ENCODE peak calls at places on chromosomes 6 and 20, in seven cellular contexts. G, F, R, Z, L, N and W are unnamed samples.
A peak's percentile ranks its signal among the peaks of the same experiment; 100 is the strongest.

GRCh38 chr20:23118766-23119165 is 32.6 kb upstream of the CD93 start:
- DNase-seq in G (no peak), F (no peak), R (no peak), Z (no peak), L (no peak), N (no peak), W (no peak)

GRCh38 chr6:67131827-67132226 is 1424.8 kb upstream of the EYS start:
- DNase-seq in G (no peak), F (no peak), R (peak; percentile 53), Z (no peak), L (peak; percentile 18), N (peak; percentile 16), W (no peak)

GRCh38 chr6:9796827-9797226 is 618.0 kb downstream of the TFAP2A start:
- DNase-seq in G (no peak), F (no peak), R (no peak), Z (no peak), L (no peak), N (no peak), W (no peak)

GRCh38 chr20:31675828-31676533 is 38.3 kb downstream of the COX4I2 start:
- DNase-seq in G (peak; percentile 55), F (no peak), R (no peak), Z (peak; percentile 46), L (peak; percentile 71), N (no peak), W (no peak)

GRCh38 chr6:87754828-87755227 is 52.8 kb upstream of the AKIRIN2 start:
- DNase-seq in G (no peak), F (no peak), R (no peak), Z (no peak), L (no peak), N (no peak), W (no peak)

GRCh38 chr6:19410477-19410876 is 426.7 kb upstream of the ID4 start:
- DNase-seq in G (peak; percentile 89), F (no peak), R (no peak), Z (no peak), L (peak; percentile 79), N (no peak), W (no peak)

GRCh38 chr6:7150381-7151064 is 42.8 kb downstream of the RREB1 start:
- DNase-seq in G (no peak), F (peak; percentile 67), R (no peak), Z (no peak), L (no peak), N (peak; percentile 68), W (no peak)

GRCh38 chr6:133248241-133249001 is 7.3 kb downstream of the EYA4 start:
- DNase-seq in G (peak; percentile 69), F (no peak), R (no peak), Z (no peak), L (peak; percentile 31), N (no peak), W (no peak)

GRCh38 chr20:50690979-50691584 is at the start of gene RIPOR3:
- DNase-seq in G (no peak), F (peak; percentile 35), R (no peak), Z (peak; percentile 35), L (no peak), N (peak; percentile 59), W (peak; percentile 18)

GRCh38 chr20:17638835-17639407 is 43.1 kb downstream of the RRBP1 start:
- DNase-seq in G (no peak), F (no peak), R (no peak), Z (no peak), L (no peak), N (no peak), W (no peak)

GRCh38 chr6:147974376-147974775 is 368.3 kb upstream of the SASH1 start:
- DNase-seq in G (peak; percentile 64), F (no peak), R (peak; percentile 18), Z (no peak), L (peak; percentile 17), N (no peak), W (no peak)

GRCh38 chr6:1075880-1076279 is 236.0 kb upstream of the FOXQ1 start:
- DNase-seq in G (no peak), F (no peak), R (no peak), Z (no peak), L (no peak), N (no peak), W (no peak)

GRCh38 chr6:2841264-2842138 is at the start of gene SERPINB1:
- DNase-seq in G (peak; percentile 93), F (peak; percentile 90), R (no peak), Z (peak; percentile 74), L (peak; percentile 97), N (peak; percentile 93), W (peak; percentile 63)

GRCh38 chr6:31083742-31084354 is 28.5 kb downstream of the C6orf15 start:
- DNase-seq in G (peak; percentile 54), F (peak; percentile 65), R (no peak), Z (peak; percentile 64), L (peak; percentile 72), N (peak; percentile 79), W (peak; percentile 53)
- TF ChIP-seq CTCF in G (peak; percentile 47), F (peak; percentile 54), R (peak; percentile 9), Z (peak; percentile 46), L (peak; percentile 50), N (peak; percentile 59), W (peak; percentile 54)

DNA sequence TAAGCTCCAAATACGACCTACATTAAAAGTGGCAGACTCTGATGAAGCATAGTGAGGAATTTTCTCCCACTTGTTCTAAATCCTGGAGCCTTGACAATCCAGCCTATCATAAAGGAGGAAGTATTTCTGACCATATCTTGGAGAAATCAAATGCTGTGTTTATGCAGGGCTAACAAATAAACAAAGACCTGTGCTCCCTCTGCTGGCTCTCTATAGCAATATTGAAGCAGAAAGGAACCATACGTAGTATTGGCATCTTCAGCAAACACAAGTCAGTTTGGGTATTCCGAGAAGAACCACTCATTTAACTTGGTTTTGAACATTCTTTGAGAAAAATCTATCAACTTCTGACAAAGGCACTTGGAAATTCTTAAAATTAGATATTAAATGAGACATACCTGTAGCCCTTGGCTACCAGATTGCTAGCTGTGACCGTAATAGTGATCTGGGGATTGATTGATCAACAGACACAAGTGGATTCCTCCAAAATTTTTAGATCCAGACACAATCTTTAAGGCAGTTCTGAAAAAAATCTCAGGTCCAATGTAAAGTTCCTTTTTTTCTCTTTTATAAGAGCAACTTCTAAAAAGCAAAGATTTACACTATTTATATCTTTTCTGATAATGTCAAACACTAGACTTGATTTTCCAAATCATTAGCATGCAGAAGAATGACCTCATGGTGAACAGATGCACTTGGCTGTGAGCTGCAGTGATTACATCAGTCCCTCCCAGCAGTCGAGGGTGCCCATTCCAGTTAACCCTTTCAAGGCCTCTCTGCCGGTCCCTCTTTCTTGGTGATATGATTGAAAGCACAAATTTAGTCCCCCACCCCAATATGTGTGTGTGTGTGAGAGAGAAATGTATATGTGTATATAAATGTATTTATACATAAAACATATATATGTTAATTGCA is 40.2 kb downstream of the INSM1 start:
- DNase-seq in G (peak; percentile 2), F (no peak), R (peak; percentile 11), Z (no peak), L (peak; percentile 9), N (peak; percentile 18), W (no peak)
- TF ChIP-seq CTCF in G (no peak), F (no peak), R (peak; percentile 26), Z (peak; percentile 20), L (peak; percentile 27), N (peak; percentile 55), W (peak; percentile 50)

DNA sequence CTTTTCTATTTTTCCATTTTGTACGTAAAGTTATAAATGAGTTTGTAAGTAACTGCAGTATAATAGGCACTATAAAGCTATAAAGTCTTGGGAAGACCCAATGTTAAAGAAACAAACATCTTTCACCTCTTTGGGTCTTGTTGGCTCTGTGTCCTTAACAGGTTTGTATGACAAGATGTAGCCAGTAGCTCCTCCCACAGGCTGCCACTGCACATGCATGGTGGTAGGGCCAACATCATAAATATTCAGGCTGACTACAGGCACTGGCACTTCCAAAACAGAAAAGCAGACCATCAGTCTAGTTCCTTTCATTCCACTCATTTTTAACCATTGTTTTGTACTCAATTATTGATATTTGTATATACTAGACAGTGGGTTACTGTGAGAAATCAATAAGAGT is 59.9 kb downstream of the COL12A1 start:
- DNase-seq in G (no peak), F (no peak), R (no peak), Z (no peak), L (no peak), N (peak; percentile 32), W (no peak)
- TF ChIP-seq CTCF in G (no peak), F (no peak), R (no peak), Z (no peak), L (no peak), N (peak; percentile 32), W (no peak)

DNA sequence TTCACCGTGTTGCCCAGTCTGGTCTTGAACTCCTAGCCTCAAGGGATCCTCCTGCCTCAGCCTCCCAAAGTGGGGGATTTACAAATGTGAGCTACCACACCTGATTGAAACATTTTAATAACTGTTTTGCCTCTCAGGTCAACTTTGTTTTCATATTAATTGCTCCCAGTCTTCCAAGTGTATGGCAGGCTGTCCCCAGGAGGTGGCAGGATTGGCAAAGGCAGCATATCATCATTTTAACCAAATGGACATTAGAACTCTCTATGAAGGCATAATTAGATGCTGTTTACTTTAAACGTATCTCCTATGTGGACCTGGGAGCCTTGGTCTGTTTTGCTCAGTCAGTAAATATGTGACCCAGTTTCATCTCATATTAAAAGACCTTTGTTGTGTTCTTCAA is 59.2 kb upstream of the CSE1L start:
- DNase-seq in G (peak; percentile 25), F (no peak), R (no peak), Z (no peak), L (peak; percentile 6), N (no peak), W (no peak)
- TF ChIP-seq CTCF in G (peak; percentile 28), F (no peak), R (peak; percentile 50), Z (no peak), L (peak; percentile 45), N (peak; percentile 35), W (peak; percentile 49)

GRCh38 chr6:52872031-52872430 is 31.4 kb upstream of the GSTA5 start:
- DNase-seq in G (no peak), F (no peak), R (no peak), Z (no peak), L (no peak), N (no peak), W (no peak)
- TF ChIP-seq CTCF in G (no peak), F (no peak), R (no peak), Z (no peak), L (no peak), N (no peak), W (no peak)

GRCh38 chr6:77619114-77619513 is 33.7 kb upstream of the MEI4 start:
- DNase-seq in G (no peak), F (no peak), R (no peak), Z (no peak), L (no peak), N (no peak), W (no peak)

GRCh38 chr6:77624468-77624867 is 28.4 kb upstream of the MEI4 start:
- DNase-seq in G (no peak), F (no peak), R (no peak), Z (no peak), L (no peak), N (no peak), W (no peak)

DNA sequence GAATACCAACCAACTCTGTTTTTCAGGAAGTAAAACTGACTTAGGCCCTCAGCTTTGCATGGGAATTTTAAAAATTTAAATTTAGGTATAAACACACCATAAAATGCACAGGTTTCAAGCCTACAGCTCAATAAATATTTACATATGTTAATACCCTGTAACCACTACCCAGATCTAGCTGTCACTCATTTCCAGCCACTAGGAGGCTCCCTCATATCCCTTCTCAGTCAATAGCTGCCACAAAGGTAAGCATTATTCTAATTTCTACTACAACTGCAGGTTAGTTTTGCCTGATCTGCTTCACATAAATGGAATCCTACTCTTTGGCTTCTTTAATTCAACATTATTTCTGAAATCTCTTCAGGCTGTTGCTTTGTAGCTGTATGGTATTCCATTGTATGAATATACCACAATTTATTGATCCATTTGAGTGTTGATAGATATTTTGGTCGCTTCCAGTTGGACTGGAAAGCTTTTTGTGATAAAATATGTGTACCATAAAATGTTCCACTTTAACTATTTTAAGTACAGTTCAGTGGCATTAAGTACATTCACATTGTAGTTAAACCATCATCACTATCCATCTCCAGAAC is 32.5 kb upstream of the MEI4 start:
- DNase-seq in G (peak; percentile 57), F (peak; percentile 7), R (no peak), Z (peak; percentile 44), L (peak; percentile 16), N (peak; percentile 48), W (peak; percentile 4)
- TF ChIP-seq CTCF in G (peak; percentile 53), F (peak; percentile 56), R (peak; percentile 55), Z (peak; percentile 47), L (peak; percentile 50), N (peak; percentile 72), W (peak; percentile 66)